ENCODE peak calls at places on chromosomes 12 and 14, in seven cellular contexts. U, Z, D, I, Y, C and A are unnamed samples.

GRCh38 chr14:36856095-36856878 is 194.6 kb downstream of the PAX9 start:
- DNase-seq in Z (no peak), C (no peak), U (no peak), D (no peak), Y (no peak), I (no peak), A (no peak)

GRCh38 chr12:111268738-111269572 is 99.9 kb downstream of the PHETA1 start:
- DNase-seq in D (no peak), Z (no peak), C (peak), Y (no peak), I (no peak), U (no peak), A (no peak)

GRCh38 chr14:60506985-60507829 is 1.7 kb upstream of the SIX6 start:
- DNase-seq in C (no peak), Y (no peak), Z (no peak), U (no peak), I (no peak), D (no peak), A (no peak)

GRCh38 chr14:77660754-77661153 is 44.3 kb upstream of the SPTLC2 start:
- DNase-seq in I (peak), Z (no peak), U (peak), C (no peak), D (no peak), Y (no peak), A (no peak)

GRCh38 chr12:100229876-100230275 is 29.3 kb downstream of the ACTR6 start:
- DNase-seq in U (no peak), Y (peak), D (no peak), C (peak), Z (no peak), I (no peak), A (no peak)

GRCh38 chr14:104195854-104196253 is 57.5 kb downstream of the KIF26A start:
- DNase-seq in Z (no peak), D (no peak), I (no peak), Y (no peak), C (no peak), U (peak), A (no peak)

GRCh38 chr12:118544569-118544968 is 168.2 kb downstream of the SUDS3 start:
- DNase-seq in Y (peak), Z (no peak), U (no peak), I (peak), D (peak), C (peak), A (no peak)

GRCh38 chr12:59708484-59708883 is 112.7 kb downstream of the SLC16A7 start:
- DNase-seq in U (no peak), I (no peak), Z (no peak), C (peak), D (no peak), Y (peak), A (no peak)

GRCh38 chr14:93927746-93928145 is 602 bp downstream of the FAM181A start:
- DNase-seq in D (no peak), Y (no peak), I (no peak), Z (no peak), U (no peak), C (no peak), A (no peak)

GRCh38 chr12:132638541-132639408 is 20.2 kb downstream of the P2RX2 start:
- DNase-seq in Z (no peak), Y (peak), U (no peak), C (peak), D (peak), I (peak), A (peak)

GRCh38 chr12:5577239-5577638 is 145.3 kb downstream of the NTF3 start:
- DNase-seq in U (no peak), Z (no peak), D (no peak), I (no peak), C (no peak), Y (no peak), A (peak)

GRCh38 chr12:105617141-105617540 is 286.6 kb downstream of the C12orf75 start:
- DNase-seq in U (no peak), I (no peak), D (no peak), Y (peak), Z (no peak), C (peak), A (no peak)

GRCh38 chr12:27081668-27082091 is 698 bp downstream of the C12orf71 start:
- DNase-seq in C (peak), Y (peak), U (no peak), D (no peak), I (no peak), Z (no peak), A (no peak)

GRCh38 chr14:103144085-103144484 is 20.8 kb downstream of the TNFAIP2 start:
- DNase-seq in I (peak), Z (no peak), Y (peak), C (peak), D (peak), U (no peak), A (no peak)

GRCh38 chr14:74501135-74501614 is 7.6 kb downstream of the ISCA2 start:
- DNase-seq in Y (no peak), U (peak), I (peak), Z (peak), D (peak), C (peak), A (peak)